ENCODE peak calls at places on chromosomes 2 and 18, in seven cellular contexts. W, J, T, Q, U, D and V are unnamed samples.

GRCh38 chr18:58176915-58177717 is 133.1 kb downstream of the NEDD4L start:
- DNase-seq in W (no peak), J (no peak), T (no peak), Q (no peak), U (peak; percentile 94), D (no peak), V (no peak)

GRCh38 chr2:180376076-180376475 is 369.0 kb upstream of the CWC22 start:
- DNase-seq in W (no peak), J (no peak), T (no peak), Q (no peak), U (peak; percentile 19), D (no peak), V (no peak)

GRCh38 chr2:229344151-229344551 is 73.1 kb upstream of the PID1 start:
- DNase-seq in W (no peak), J (no peak), T (no peak), Q (no peak), U (peak; percentile 73), D (no peak), V (no peak)

GRCh38 chr2:54106631-54107454 is 8.6 kb upstream of the ACYP2 start:
- DNase-seq in W (peak; percentile 29), J (peak; percentile 12), T (peak; percentile 39), Q (peak; percentile 45), U (peak; percentile 67), D (no peak), V (peak; percentile 56)

GRCh38 chr2:105604938-105605337 is 139.8 kb upstream of the NCK2 start:
- DNase-seq in W (no peak), J (no peak), T (peak; percentile 56), Q (peak; percentile 51), U (peak; percentile 8), D (no peak), V (peak; percentile 46)

GRCh38 chr2:17580319-17580715 is 39.8 kb downstream of the VSNL1 start:
- DNase-seq in W (no peak), J (no peak), T (no peak), Q (no peak), U (no peak), D (no peak), V (no peak)

GRCh38 chr18:63869374-63869773 is 18.1 kb upstream of the SERPINB2 start:
- DNase-seq in W (no peak), J (no peak), T (no peak), Q (no peak), U (peak; percentile 94), D (no peak), V (no peak)

GRCh38 chr2:108922141-108922915 is 66.7 kb downstream of the EDAR start:
- DNase-seq in W (no peak), J (no peak), T (peak; percentile 19), Q (no peak), U (peak; percentile 49), D (no peak), V (no peak)

GRCh38 chr18:71809711-71810110 is 734.4 kb downstream of the CBLN2 start:
- DNase-seq in W (no peak), J (no peak), T (no peak), Q (no peak), U (no peak), D (no peak), V (no peak)

GRCh38 chr2:16067037-16067406 is 126.7 kb downstream of the MYCN start:
- DNase-seq in W (no peak), J (no peak), T (no peak), Q (no peak), U (no peak), D (no peak), V (no peak)

GRCh38 chr2:187541086-187542085 is 12.8 kb downstream of the TFPI start:
- DNase-seq in W (no peak), J (no peak), T (no peak), Q (no peak), U (peak; percentile 95), D (no peak), V (no peak)